ENCODE peak calls at places on chromosomes 7 and 10, in seven cellular contexts. One of them, this sample, is unnamed.

GRCh38 chr10:90872648-90873020 is 860 bp downstream of the RPP30 start:
- DNase-seq in HCT116: no peak
- DNase-seq in HepG2: no peak
- DNase-seq in NT2/D1: no peak
- DNase-seq in GM12878: no peak
- DNase-seq in H1: no peak
- DNase-seq in K562: peak; percentile 8
- DNase-seq in this sample: no peak

GRCh38 chr7:66167773-66168367 is 37.3 kb upstream of the TPST1 start:
- DNase-seq in H1: no peak
- DNase-seq in GM12878: no peak
- DNase-seq in K562: no peak
- DNase-seq in HCT116: no peak
- DNase-seq in HepG2: peak; percentile 31
- DNase-seq in NT2/D1: no peak
- DNase-seq in this sample: peak; percentile 39

GRCh38 chr10:26391701-26392695 is 46.1 kb upstream of the APBB1IP start:
- DNase-seq in GM12878: no peak
- DNase-seq in H1: no peak
- DNase-seq in HCT116: no peak
- DNase-seq in HepG2: no peak
- DNase-seq in K562: no peak
- DNase-seq in NT2/D1: no peak
- DNase-seq in this sample: peak; percentile 6

GRCh38 chr10:33196710-33197406 is 137.6 kb downstream of the NRP1 start:
- DNase-seq in HepG2: peak; percentile 94
- DNase-seq in K562: no peak
- DNase-seq in NT2/D1: no peak
- DNase-seq in H1: no peak
- DNase-seq in GM12878: no peak
- DNase-seq in HCT116: no peak
- DNase-seq in this sample: no peak

GRCh38 chr7:93145324-93145723 is 2.9 kb downstream of the SAMD9L start:
- DNase-seq in HCT116: no peak
- DNase-seq in HepG2: no peak
- DNase-seq in K562: no peak
- DNase-seq in H1: no peak
- DNase-seq in NT2/D1: no peak
- DNase-seq in GM12878: no peak
- DNase-seq in this sample: no peak

GRCh38 chr10:530717-531116 is 158.8 kb downstream of the DIP2C start:
- DNase-seq in H1: no peak
- DNase-seq in HCT116: no peak
- DNase-seq in HepG2: no peak
- DNase-seq in K562: no peak
- DNase-seq in NT2/D1: no peak
- DNase-seq in GM12878: no peak
- DNase-seq in this sample: no peak

GRCh38 chr10:96470108-96470743 is 43.5 kb downstream of the TLL2 start:
- DNase-seq in K562: peak; percentile 45
- DNase-seq in HepG2: peak; percentile 18
- DNase-seq in NT2/D1: no peak
- DNase-seq in HCT116: peak; percentile 24
- DNase-seq in GM12878: no peak
- DNase-seq in H1: no peak
- DNase-seq in this sample: peak; percentile 78

GRCh38 chr7:92680458-92680857 is 90.3 kb upstream of the FAM133B start:
- DNase-seq in HepG2: peak; percentile 20
- DNase-seq in GM12878: no peak
- DNase-seq in K562: peak; percentile 11
- DNase-seq in HCT116: no peak
- DNase-seq in NT2/D1: no peak
- DNase-seq in H1: no peak
- DNase-seq in this sample: no peak

GRCh38 chr10:106479619-106480018 is 684.9 kb downstream of the SORCS1 start:
- DNase-seq in K562: no peak
- DNase-seq in NT2/D1: no peak
- DNase-seq in HCT116: no peak
- DNase-seq in H1: no peak
- DNase-seq in GM12878: no peak
- DNase-seq in HepG2: no peak
- DNase-seq in this sample: no peak

GRCh38 chr7:64628721-64629120 is 37.2 kb upstream of the ZNF107 start:
- DNase-seq in K562: no peak
- DNase-seq in HCT116: no peak
- DNase-seq in GM12878: no peak
- DNase-seq in HepG2: no peak
- DNase-seq in NT2/D1: no peak
- DNase-seq in H1: no peak
- DNase-seq in this sample: no peak

GRCh38 chr10:5817322-5818047 is 4.3 kb upstream of the GDI2 start:
- DNase-seq in GM12878: peak; percentile 57
- DNase-seq in HepG2: peak; percentile 60
- DNase-seq in HCT116: no peak
- DNase-seq in NT2/D1: no peak
- DNase-seq in H1: no peak
- DNase-seq in K562: no peak
- DNase-seq in this sample: no peak

GRCh38 chr7:35985126-35985754 is 167.8 kb upstream of the EEPD1 start:
- DNase-seq in H1: peak; percentile 54
- DNase-seq in HCT116: peak; percentile 47
- DNase-seq in K562: peak; percentile 70
- DNase-seq in HepG2: peak; percentile 52
- DNase-seq in NT2/D1: peak; percentile 83
- DNase-seq in GM12878: no peak
- DNase-seq in this sample: peak; percentile 96

GRCh38 chr10:58734116-58734515 is 221.4 kb downstream of the BICC1 start:
- DNase-seq in GM12878: no peak
- DNase-seq in K562: no peak
- DNase-seq in NT2/D1: no peak
- DNase-seq in H1: no peak
- DNase-seq in HCT116: no peak
- DNase-seq in HepG2: no peak
- DNase-seq in this sample: peak; percentile 53

DNA sequence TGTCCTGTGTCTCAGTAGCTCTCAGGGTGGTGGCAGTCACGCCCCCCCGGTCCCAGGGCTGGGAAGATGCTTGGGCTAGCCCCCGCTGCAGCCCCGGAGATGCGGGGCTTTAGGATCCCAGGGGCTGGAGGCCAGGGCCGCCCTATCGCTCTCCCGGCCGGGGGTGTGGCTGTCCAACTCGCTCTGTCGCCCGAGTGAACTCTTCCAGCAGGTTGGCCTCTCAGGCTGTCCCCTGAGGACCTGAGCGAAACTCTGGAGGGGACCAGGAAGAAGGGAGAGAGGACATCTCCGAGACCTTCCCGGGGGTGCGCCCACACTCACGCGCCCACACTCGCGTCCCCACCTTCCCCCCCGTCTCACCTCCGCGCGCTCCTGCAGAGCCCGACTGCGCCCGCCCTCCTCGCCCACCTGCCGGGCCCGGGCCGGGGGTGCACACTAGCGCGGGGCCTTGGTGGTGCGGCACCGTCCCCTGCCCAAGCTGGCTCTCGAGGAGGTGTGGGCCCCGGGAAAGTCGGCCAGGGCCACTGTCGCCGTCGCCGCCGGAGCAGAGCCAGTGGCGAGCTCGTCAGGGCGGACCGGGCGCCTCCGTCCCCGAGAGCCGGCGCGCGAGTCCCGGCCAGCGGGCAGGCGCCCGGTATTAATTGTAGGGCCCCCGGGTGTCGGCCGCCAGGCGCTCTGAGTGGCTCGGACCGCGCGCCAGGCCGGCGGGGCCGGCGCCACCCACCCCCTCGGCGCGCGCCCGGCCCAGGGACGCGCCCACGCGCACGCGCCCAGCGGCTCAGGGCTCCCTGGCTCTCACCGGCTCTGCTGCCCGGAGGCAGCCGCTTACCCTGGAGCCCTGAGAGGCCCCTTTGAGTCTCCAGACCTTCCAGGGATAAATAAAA is 101.8 kb upstream of the SVIL start:
- DNase-seq in HepG2: no peak
- DNase-seq in HCT116: no peak
- DNase-seq in NT2/D1: no peak
- DNase-seq in K562: no peak
- DNase-seq in H1: no peak
- DNase-seq in GM12878: no peak
- DNase-seq in this sample: peak; percentile 87
- TF ChIP-seq YY1 in HepG2: no peak
- TF ChIP-seq YY1 in HCT116: peak; percentile 7
- TF ChIP-seq YY1 in NT2/D1: no peak
- TF ChIP-seq YY1 in K562: no peak
- TF ChIP-seq YY1 in H1: no peak
- TF ChIP-seq YY1 in GM12878: no peak
- TF ChIP-seq YY1 in this sample: no peak

GRCh38 chr10:126749030-126749655 is 78.7 kb upstream of the C10orf90 start:
- DNase-seq in H1: peak; percentile 67
- DNase-seq in NT2/D1: peak; percentile 73
- DNase-seq in HCT116: peak; percentile 70
- DNase-seq in K562: peak; percentile 53
- DNase-seq in HepG2: peak; percentile 59
- DNase-seq in GM12878: no peak
- DNase-seq in this sample: peak; percentile 61
- TF ChIP-seq YY1 in H1: peak; percentile 58
- TF ChIP-seq YY1 in NT2/D1: no peak
- TF ChIP-seq YY1 in HCT116: no peak
- TF ChIP-seq YY1 in K562: no peak
- TF ChIP-seq YY1 in HepG2: no peak
- TF ChIP-seq YY1 in GM12878: no peak
- TF ChIP-seq YY1 in this sample: no peak

DNA sequence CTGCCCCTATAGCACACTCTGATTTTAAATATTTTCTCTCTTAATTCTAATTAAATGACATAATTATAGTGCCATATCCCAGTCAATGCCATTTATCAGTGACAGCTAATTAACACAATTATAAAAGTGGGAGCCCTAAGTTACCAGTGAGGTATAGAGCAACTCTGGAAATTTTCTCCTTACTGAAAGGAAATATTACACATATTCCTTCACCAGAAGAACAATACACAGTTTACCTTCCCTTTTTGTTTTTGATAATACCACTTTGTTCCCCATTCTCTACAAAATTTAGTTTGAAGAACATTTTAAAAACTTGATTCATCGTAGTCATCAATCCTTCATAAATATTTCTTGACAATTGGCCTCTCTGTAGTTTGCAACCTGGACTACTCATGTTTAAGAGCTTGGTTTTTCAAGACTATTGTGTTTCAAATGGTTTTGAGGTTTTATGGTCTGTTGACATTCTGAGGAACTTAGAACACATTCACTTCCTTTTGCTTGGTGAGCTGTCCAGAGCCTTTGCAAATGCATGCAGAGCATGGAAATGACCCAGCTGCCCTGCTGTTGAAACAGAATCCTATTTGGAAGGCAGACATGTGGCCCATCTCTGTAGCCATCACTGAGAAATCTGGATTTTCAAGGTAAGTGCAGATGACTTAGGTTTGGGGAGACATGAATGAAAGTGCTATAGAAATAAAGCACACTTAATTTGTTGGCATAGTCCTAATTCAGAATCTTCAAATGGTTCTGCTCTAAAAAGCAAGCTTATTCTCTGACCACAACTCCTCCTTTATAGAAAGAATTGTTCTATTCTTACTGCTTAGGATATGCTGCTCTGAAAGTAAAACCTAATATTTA is at the start of gene GPR141:
- DNase-seq in K562: no peak
- DNase-seq in GM12878: peak; percentile 93
- DNase-seq in NT2/D1: peak; percentile 46
- DNase-seq in H1: peak; percentile 3
- DNase-seq in HepG2: no peak
- DNase-seq in HCT116: no peak
- DNase-seq in this sample: no peak
- TF ChIP-seq YY1 in K562: no peak
- TF ChIP-seq YY1 in GM12878: no peak
- TF ChIP-seq YY1 in NT2/D1: no peak
- TF ChIP-seq YY1 in H1: no peak
- TF ChIP-seq YY1 in HepG2: no peak
- TF ChIP-seq YY1 in HCT116: no peak
- TF ChIP-seq YY1 in this sample: no peak

DNA sequence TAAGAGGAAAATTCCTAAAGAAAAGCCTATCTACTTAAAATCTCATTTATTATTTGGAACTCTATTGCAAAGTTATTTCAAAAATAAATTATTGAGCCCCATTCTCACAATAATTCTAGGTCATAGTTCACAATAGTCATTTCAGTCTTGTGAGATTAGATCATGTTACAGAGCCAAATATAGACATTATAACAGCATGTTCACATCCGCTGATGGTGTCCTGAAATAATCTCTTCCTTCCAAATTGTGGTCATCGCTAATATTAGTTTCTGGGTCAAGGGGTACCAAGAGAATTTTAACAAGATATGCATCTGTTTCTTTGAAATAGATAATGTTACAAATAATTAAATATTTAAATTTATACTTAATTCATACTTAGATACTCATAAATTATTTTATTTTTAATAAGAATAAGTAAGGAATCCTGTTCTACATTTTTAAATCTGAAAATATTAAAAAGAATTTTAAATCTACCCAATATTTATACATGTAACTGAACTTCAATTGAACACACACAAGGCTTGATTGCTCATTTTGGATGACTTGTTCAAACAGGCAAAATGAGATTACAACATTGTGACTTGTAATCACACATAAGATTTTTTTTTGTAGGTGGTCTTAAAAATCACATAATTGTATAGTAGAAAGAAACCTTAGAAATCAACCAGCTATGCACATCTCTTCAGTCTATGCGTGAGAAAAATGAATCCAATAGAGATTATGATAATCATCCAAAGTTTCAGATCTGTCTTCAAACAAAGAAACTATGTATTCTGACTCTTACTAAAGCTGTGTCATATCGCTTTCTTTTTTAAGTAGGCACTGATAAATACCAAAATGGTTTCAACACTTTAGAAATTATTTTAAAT is 13.1 kb downstream of the GNAT3 start:
- DNase-seq in HepG2: no peak
- DNase-seq in K562: no peak
- DNase-seq in NT2/D1: no peak
- DNase-seq in HCT116: peak; percentile 1
- DNase-seq in GM12878: no peak
- DNase-seq in H1: no peak
- DNase-seq in this sample: no peak
- TF ChIP-seq YY1 in HepG2: no peak
- TF ChIP-seq YY1 in K562: no peak
- TF ChIP-seq YY1 in NT2/D1: no peak
- TF ChIP-seq YY1 in HCT116: no peak
- TF ChIP-seq YY1 in GM12878: no peak
- TF ChIP-seq YY1 in H1: no peak
- TF ChIP-seq YY1 in this sample: no peak

DNA sequence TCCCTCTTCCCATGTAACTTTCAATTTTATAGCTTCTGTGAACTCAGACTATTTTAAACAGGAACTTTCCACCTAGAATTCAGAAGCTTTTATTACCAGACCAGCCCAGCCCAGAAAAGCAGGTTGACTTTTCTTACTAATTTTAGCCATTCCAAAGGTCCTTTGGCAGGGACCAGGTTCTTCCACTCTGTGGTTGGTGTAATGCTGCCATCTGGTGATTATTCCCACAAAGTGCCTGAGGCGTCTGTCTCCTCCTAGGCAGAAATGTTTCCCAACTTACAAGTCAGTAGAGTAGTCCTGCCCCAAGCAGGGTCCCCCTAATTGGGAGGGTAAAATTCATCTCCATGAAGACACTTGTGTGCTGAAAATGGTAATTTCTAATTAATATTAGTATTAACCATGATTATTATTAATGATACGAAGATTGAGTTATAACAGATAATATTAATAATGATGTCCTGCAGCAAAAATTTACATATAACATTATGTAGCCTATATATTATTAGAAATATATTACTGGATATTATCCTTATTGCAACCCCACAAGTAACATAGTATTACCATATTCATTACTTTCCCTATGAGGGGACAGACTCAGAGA is 53.0 kb upstream of the PPP1R17 start:
- DNase-seq in HCT116: peak; percentile 34
- DNase-seq in H1: peak; percentile 60
- DNase-seq in GM12878: no peak
- DNase-seq in NT2/D1: peak; percentile 88
- DNase-seq in K562: peak; percentile 56
- DNase-seq in HepG2: peak; percentile 56
- DNase-seq in this sample: peak; percentile 41
- TF ChIP-seq YY1 in HCT116: no peak
- TF ChIP-seq YY1 in H1: no peak
- TF ChIP-seq YY1 in GM12878: no peak
- TF ChIP-seq YY1 in NT2/D1: no peak
- TF ChIP-seq YY1 in K562: no peak
- TF ChIP-seq YY1 in HepG2: no peak
- TF ChIP-seq YY1 in this sample: no peak